ENCODE peak calls at places on chromosomes 11 and 22, in eight cellular contexts. One of them, this sample, is unnamed.

GRCh38 chr11:85195934-85196333 is 431.2 kb downstream of the DLG2 start:
- DNase-seq in GM23338: no peak
- DNase-seq in HS-27A: no peak
- DNase-seq in left lobe of liver: no peak
- DNase-seq in endothelial cell: no peak
- DNase-seq in H54: no peak
- DNase-seq in colonic mucosa: no peak
- DNase-seq in CD8-positive, alpha-beta memory T cell: no peak
- DNase-seq in this sample: no peak

GRCh38 chr11:17526326-17526725 is 17.9 kb downstream of the USH1C start:
- DNase-seq in GM23338: no peak
- DNase-seq in HS-27A: no peak
- DNase-seq in colonic mucosa: no peak
- DNase-seq in endothelial cell: no peak
- DNase-seq in H54: no peak
- DNase-seq in left lobe of liver: no peak
- DNase-seq in CD8-positive, alpha-beta memory T cell: no peak
- DNase-seq in this sample: no peak

GRCh38 chr11:73983764-73984543 is 1.3 kb upstream of the UCP2 start:
- DNase-seq in left lobe of liver: no peak
- DNase-seq in HS-27A: no peak
- DNase-seq in GM23338: no peak
- DNase-seq in H54: no peak
- DNase-seq in endothelial cell: no peak
- DNase-seq in CD8-positive, alpha-beta memory T cell: no peak
- DNase-seq in colonic mucosa: no peak
- DNase-seq in this sample: no peak

GRCh38 chr11:65430406-65431217 is 8.0 kb downstream of the NEAT1 start:
- DNase-seq in H54: no peak
- DNase-seq in endothelial cell: no peak
- DNase-seq in CD8-positive, alpha-beta memory T cell: peak
- DNase-seq in colonic mucosa: no peak
- DNase-seq in left lobe of liver: peak
- DNase-seq in GM23338: no peak
- DNase-seq in HS-27A: no peak
- DNase-seq in this sample: no peak

GRCh38 chr22:20112623-20113511 is 3.0 kb upstream of the RANBP1 start:
- DNase-seq in GM23338: no peak
- DNase-seq in CD8-positive, alpha-beta memory T cell: no peak
- DNase-seq in endothelial cell: no peak
- DNase-seq in left lobe of liver: no peak
- DNase-seq in HS-27A: no peak
- DNase-seq in colonic mucosa: no peak
- DNase-seq in H54: no peak
- DNase-seq in this sample: no peak

GRCh38 chr11:1706634-1707400 is 9.8 kb downstream of the KRTAP5-6 start:
- DNase-seq in colonic mucosa: peak
- DNase-seq in endothelial cell: no peak
- DNase-seq in HS-27A: no peak
- DNase-seq in left lobe of liver: peak
- DNase-seq in H54: no peak
- DNase-seq in CD8-positive, alpha-beta memory T cell: no peak
- DNase-seq in GM23338: no peak
- DNase-seq in this sample: no peak

GRCh38 chr11:30017467-30017895 is 651 bp upstream of the KCNA4 start:
- DNase-seq in colonic mucosa: no peak
- DNase-seq in HS-27A: no peak
- DNase-seq in endothelial cell: no peak
- DNase-seq in CD8-positive, alpha-beta memory T cell: no peak
- DNase-seq in left lobe of liver: no peak
- DNase-seq in GM23338: peak
- DNase-seq in H54: no peak
- DNase-seq in this sample: no peak

GRCh38 chr11:7677071-7677470 is 3.8 kb upstream of the CYB5R2 start:
- DNase-seq in HS-27A: no peak
- DNase-seq in endothelial cell: no peak
- DNase-seq in left lobe of liver: no peak
- DNase-seq in colonic mucosa: no peak
- DNase-seq in CD8-positive, alpha-beta memory T cell: no peak
- DNase-seq in H54: no peak
- DNase-seq in GM23338: no peak
- DNase-seq in this sample: peak

GRCh38 chr22:49332691-49333090 is 495.0 kb downstream of the BRD1 start:
- DNase-seq in CD8-positive, alpha-beta memory T cell: no peak
- DNase-seq in H54: no peak
- DNase-seq in endothelial cell: no peak
- DNase-seq in colonic mucosa: no peak
- DNase-seq in HS-27A: no peak
- DNase-seq in left lobe of liver: peak
- DNase-seq in GM23338: no peak
- DNase-seq in this sample: no peak

GRCh38 chr11:133618500-133618899 is 86.2 kb upstream of the OPCML start:
- DNase-seq in H54: no peak
- DNase-seq in left lobe of liver: no peak
- DNase-seq in CD8-positive, alpha-beta memory T cell: no peak
- DNase-seq in endothelial cell: no peak
- DNase-seq in GM23338: peak
- DNase-seq in colonic mucosa: no peak
- DNase-seq in HS-27A: no peak
- DNase-seq in this sample: no peak

GRCh38 chr11:34926831-34927132 is 10.4 kb downstream of the PDHX start:
- DNase-seq in HS-27A: peak
- DNase-seq in GM23338: no peak
- DNase-seq in endothelial cell: no peak
- DNase-seq in CD8-positive, alpha-beta memory T cell: no peak
- DNase-seq in colonic mucosa: no peak
- DNase-seq in left lobe of liver: no peak
- DNase-seq in H54: no peak
- DNase-seq in this sample: no peak

GRCh38 chr11:129333873-129334272 is 41.8 kb upstream of the BARX2 start:
- DNase-seq in GM23338: no peak
- DNase-seq in CD8-positive, alpha-beta memory T cell: no peak
- DNase-seq in endothelial cell: no peak
- DNase-seq in H54: no peak
- DNase-seq in colonic mucosa: no peak
- DNase-seq in left lobe of liver: no peak
- DNase-seq in HS-27A: no peak
- DNase-seq in this sample: no peak

GRCh38 chr11:13278620-13279486 is 1.3 kb downstream of the BMAL1 start:
- DNase-seq in GM23338: peak
- DNase-seq in CD8-positive, alpha-beta memory T cell: peak
- DNase-seq in left lobe of liver: no peak
- DNase-seq in colonic mucosa: no peak
- DNase-seq in HS-27A: no peak
- DNase-seq in endothelial cell: peak
- DNase-seq in H54: no peak
- DNase-seq in this sample: no peak

GRCh38 chr11:39435641-39436040 is 2023.8 kb downstream of the LRRC4C start:
- DNase-seq in colonic mucosa: no peak
- DNase-seq in GM23338: no peak
- DNase-seq in endothelial cell: no peak
- DNase-seq in HS-27A: no peak
- DNase-seq in CD8-positive, alpha-beta memory T cell: no peak
- DNase-seq in H54: no peak
- DNase-seq in left lobe of liver: no peak
- DNase-seq in this sample: no peak

GRCh38 chr22:19933328-19934241 is 8.0 kb upstream of the COMT start:
- DNase-seq in left lobe of liver: no peak
- DNase-seq in HS-27A: no peak
- DNase-seq in GM23338: no peak
- DNase-seq in CD8-positive, alpha-beta memory T cell: no peak
- DNase-seq in endothelial cell: no peak
- DNase-seq in H54: no peak
- DNase-seq in colonic mucosa: no peak
- DNase-seq in this sample: no peak